ENCODE peak calls at places on chromosomes 5 and 9, in ten cellular contexts. R is neuronal stem cell, F is lung, E is GM12864, H is fibroblast of pulmonary artery, B is astrocyte of the cerebellum, Q is fibroblast of mammary gland, X is pancreas, C is astrocyte of the spinal cord, L is A549. D is an unnamed sample.

GRCh38 chr9:36503172-36504153 is 69.2 kb upstream of the MELK start:
- DNase-seq in R (no peak), F (no peak), E (no peak), H (peak; percentile 9), B (no peak), Q (no peak), X (no peak), C (no peak), L (no peak), D (no peak)

GRCh38 chr5:175015028-175015427 is 290.6 kb downstream of the MSX2 start:
- DNase-seq in R (no peak), F (no peak), E (no peak), H (no peak), B (no peak), Q (no peak), X (no peak), C (no peak), L (peak; percentile 29), D (no peak)

GRCh38 chr9:128276574-128277270 is 646 bp downstream of the SWI5 start:
- DNase-seq in R (peak; percentile 12), F (no peak), E (no peak), H (peak; percentile 43), B (no peak), Q (peak; percentile 49), X (peak; percentile 35), C (peak; percentile 25), L (peak; percentile 51), D (no peak)

GRCh38 chr9:135224921-135225541 is 137.6 kb downstream of the OLFM1 start:
- DNase-seq in R (peak; percentile 30), F (no peak), E (no peak), H (no peak), B (no peak), Q (no peak), X (no peak), C (no peak), L (no peak), D (no peak)

GRCh38 chr5:72018158-72018803 is 89.0 kb upstream of the MAP1B start:
- DNase-seq in R (no peak), F (no peak), E (peak; percentile 41), H (peak; percentile 70), B (no peak), Q (peak; percentile 73), X (peak; percentile 23), C (peak; percentile 50), L (peak; percentile 54), D (no peak)

GRCh38 chr5:101977729-101978345 is 318.2 kb downstream of the SLCO4C1 start:
- DNase-seq in R (peak; percentile 56), F (no peak), E (peak; percentile 21), H (peak; percentile 54), B (peak; percentile 50), Q (peak; percentile 44), X (no peak), C (peak; percentile 63), L (peak; percentile 23), D (no peak)

GRCh38 chr9:108297025-108297424 is 558.8 kb downstream of the ACTL7B start:
- DNase-seq in R (no peak), F (no peak), E (no peak), H (peak; percentile 48), B (peak; percentile 36), Q (peak; percentile 99), X (no peak), C (peak; percentile 86), L (no peak), D (peak; percentile 88)

GRCh38 chr5:139863855-139864558 is 68.4 kb downstream of the PSD2 start:
- DNase-seq in R (peak; percentile 65), F (peak; percentile 62), E (no peak), H (peak; percentile 59), B (peak; percentile 28), Q (peak; percentile 44), X (peak; percentile 27), C (peak; percentile 45), L (peak; percentile 80), D (no peak)

GRCh38 chr9:34343090-34343489 is 13.7 kb downstream of the NUDT2 start:
- DNase-seq in R (no peak), F (peak; percentile 43), E (no peak), H (no peak), B (no peak), Q (peak; percentile 56), X (peak; percentile 87), C (peak; percentile 9), L (no peak), D (no peak)

GRCh38 chr9:75239176-75239575 is 150.9 kb downstream of the OSTF1 start:
- DNase-seq in R (no peak), F (peak; percentile 67), E (no peak), H (peak; percentile 78), B (no peak), Q (peak; percentile 51), X (peak; percentile 54), C (no peak), L (no peak), D (no peak)

GRCh38 chr9:35756275-35756742 is 2.2 kb upstream of the MSMP start:
- DNase-seq in R (no peak), F (peak; percentile 79), E (no peak), H (peak; percentile 26), B (no peak), Q (peak; percentile 18), X (peak; percentile 69), C (no peak), L (no peak), D (no peak)

GRCh38 chr5:5979362-5979760 is 399.0 kb downstream of the MED10 start:
- DNase-seq in R (no peak), F (no peak), E (no peak), H (no peak), B (peak; percentile 8), Q (peak; percentile 87), X (no peak), C (no peak), L (no peak), D (no peak)

GRCh38 chr5:179212870-179213269 is 132.4 kb downstream of the ADAMTS2 start:
- DNase-seq in R (no peak), F (no peak), E (no peak), H (peak; percentile 36), B (no peak), Q (no peak), X (no peak), C (no peak), L (no peak), D (no peak)

GRCh38 chr9:98502976-98503325 is 205.8 kb downstream of the GABBR2 start:
- DNase-seq in R (no peak), F (peak; percentile 72), E (no peak), H (peak; percentile 67), B (no peak), Q (peak; percentile 39), X (no peak), C (peak; percentile 18), L (no peak), D (no peak)

GRCh38 chr5:170774831-170775230 is 8.7 kb upstream of the GABRP start:
- DNase-seq in R (no peak), F (no peak), E (no peak), H (no peak), B (no peak), Q (no peak), X (no peak), C (no peak), L (no peak), D (no peak)
- H3K4me3 ChIP-seq in R (no peak overlapping the region), F (no peak overlapping the region), E (no peak overlapping the region), H (no peak overlapping the region), B (no peak overlapping the region), Q (no peak overlapping the region), X (no peak overlapping the region), C (no peak overlapping the region), L (no peak overlapping the region), D (no peak overlapping the region)

GRCh38 chr9:133415107-133415506 is 2.7 kb downstream of the REXO4 start:
- DNase-seq in R (no peak), F (no peak), E (no peak), H (no peak), B (no peak), Q (no peak), X (no peak), C (no peak), L (no peak), D (no peak)

GRCh38 chr9:133420392-133420827 is 1.8 kb upstream of the ADAMTS13 start:
- DNase-seq in R (no peak), F (no peak), E (peak; percentile 88), H (no peak), B (no peak), Q (no peak), X (no peak), C (no peak), L (no peak), D (no peak)

GRCh38 chr9:133421615-133422542 is at the start of gene ADAMTS13:
- DNase-seq in R (no peak), F (no peak), E (peak; percentile 60), H (no peak), B (no peak), Q (peak; percentile 15), X (no peak), C (no peak), L (peak; percentile 58), D (no peak)

GRCh38 chr9:133417541-133418461 is at the start of gene REXO4:
- DNase-seq in R (peak; percentile 92), F (peak; percentile 87), E (peak; percentile 84), H (peak; percentile 89), B (peak; percentile 57), Q (peak; percentile 90), X (peak; percentile 73), C (peak; percentile 90), L (peak; percentile 73), D (peak; percentile 23)

DNA sequence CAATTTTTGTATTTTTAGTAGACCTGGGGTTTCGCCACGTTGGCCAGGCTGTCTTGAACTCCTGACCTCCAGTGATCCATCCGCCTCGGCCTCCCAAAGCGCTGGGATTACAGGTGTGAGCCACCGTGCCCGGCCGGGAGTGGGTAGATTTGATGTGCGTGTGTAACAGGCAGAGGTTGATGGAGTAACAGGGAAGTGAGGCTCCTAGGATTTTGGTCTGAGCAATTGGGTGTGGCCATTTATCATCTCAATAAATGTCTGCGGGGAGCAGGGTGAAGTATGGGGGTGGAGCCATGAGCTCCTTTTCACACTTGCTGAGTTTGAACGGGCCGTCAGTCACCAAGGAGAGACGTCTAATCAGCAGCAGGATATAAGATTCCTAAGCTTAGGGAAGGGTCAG is 1.2 kb upstream of the REXO4 start:
- DNase-seq in R (no peak), F (no peak), E (no peak), H (no peak), B (no peak), Q (no peak), X (no peak), C (no peak), L (no peak), D (no peak)
- H3K4me3 ChIP-seq in R (no peak overlapping the region), F (no peak overlapping the region), E (peak overlapping the region; percentile 95), H (no peak overlapping the region), B (peak overlapping the region; percentile 88), Q (peak overlapping the region; percentile 88), X (no peak overlapping the region), C (no peak overlapping the region), L (no peak overlapping the region), D (no peak overlapping the region)

GRCh38 chr9:131008563-131008908 is 438 bp upstream of the LAMC3 start:
- DNase-seq in R (no peak), F (no peak), E (no peak), H (no peak), B (no peak), Q (no peak), X (no peak), C (no peak), L (no peak), D (no peak)
- H3K4me3 ChIP-seq in R (no peak overlapping the region), F (no peak overlapping the region), E (no peak overlapping the region), H (no peak overlapping the region), B (peak overlapping the region; percentile 10), Q (no peak overlapping the region), X (peak overlapping the region; percentile 10), C (peak overlapping the region; percentile 0), L (peak overlapping the region; percentile 54), D (no peak overlapping the region)

DNA sequence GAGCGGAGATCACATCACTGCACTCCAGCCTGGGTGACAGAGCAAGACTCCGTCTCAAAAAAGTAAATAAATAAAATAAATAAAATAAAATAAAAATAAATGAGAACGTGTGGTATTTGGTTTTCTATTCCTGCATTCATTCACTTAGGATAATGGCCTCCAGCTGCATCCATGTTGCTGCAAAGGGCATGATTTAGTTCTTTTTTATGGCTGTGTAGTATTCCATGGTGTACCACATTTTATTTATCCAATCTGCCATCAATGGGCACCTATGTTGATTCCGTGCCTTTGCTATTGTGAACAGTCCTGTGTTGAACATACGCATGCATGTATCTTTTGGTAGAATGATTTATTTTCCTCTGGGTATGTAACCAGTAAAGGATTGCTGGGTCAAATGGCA is 8.8 kb upstream of the RASGEF1C start:
- DNase-seq in R (no peak), F (no peak), E (no peak), H (no peak), B (no peak), Q (no peak), X (no peak), C (no peak), L (no peak), D (no peak)
- H3K4me3 ChIP-seq in R (no peak overlapping the region), F (no peak overlapping the region), E (no peak overlapping the region), H (no peak overlapping the region), B (no peak overlapping the region), Q (no peak overlapping the region), X (no peak overlapping the region), C (no peak overlapping the region), L (no peak overlapping the region), D (no peak overlapping the region)

D was measured in BJ.